ENCODE peak calls at places on chromosome 4, in eight cellular contexts. F is bronchial epithelial cell; S is effector memory CD4-positive, alpha-beta T cell; Y is heart right ventricle; I is ascending aorta; O is AG04449; L is CD8-positive, alpha-beta T cell; Z is psoas muscle. Q is an unnamed sample.

GRCh38 chr4:163245044-163245443 is 78.4 kb upstream of the NAF1 start:
- DNase-seq in S (no peak), Y (no peak), L (no peak), Z (no peak), O (no peak), I (no peak), F (no peak), Q (no peak)

GRCh38 chr4:123554263-123554662 is 157.7 kb downstream of the SPRY1 start:
- DNase-seq in F (no peak), L (no peak), I (no peak), Y (no peak), O (no peak), Z (no peak), S (no peak), Q (no peak)

GRCh38 chr4:53476232-53477037 is 99.0 kb downstream of the FIP1L1 start:
- DNase-seq in I (peak; percentile 85), F (peak; percentile 89), O (peak; percentile 99), Y (no peak), L (no peak), Z (no peak), S (no peak), Q (no peak)

GRCh38 chr4:37803348-37803973 is 23.0 kb upstream of the PGM2 start:
- DNase-seq in S (no peak), Y (no peak), L (peak; percentile 13), Z (no peak), I (no peak), O (no peak), F (peak; percentile 69), Q (peak; percentile 38)

GRCh38 chr4:87896020-87896621 is 63.4 kb downstream of the MEPE start:
- DNase-seq in O (peak; percentile 19), S (no peak), I (peak; percentile 72), L (no peak), Z (no peak), F (peak; percentile 97), Y (no peak), Q (no peak)

GRCh38 chr4:163591614-163592020 is 97.1 kb downstream of the TMA16 start:
- DNase-seq in S (no peak), I (no peak), Z (no peak), L (no peak), F (no peak), O (no peak), Y (no peak), Q (peak; percentile 67)

GRCh38 chr4:119025916-119026661 is 109.5 kb upstream of the MYOZ2 start:
- DNase-seq in Z (no peak), O (peak; percentile 88), F (peak; percentile 94), L (no peak), Y (no peak), I (peak; percentile 87), S (no peak), Q (no peak)

GRCh38 chr4:42371306-42372063 is 25.8 kb upstream of the SHISA3 start:
- DNase-seq in Z (no peak), Y (no peak), F (peak; percentile 64), I (no peak), S (no peak), L (no peak), O (peak; percentile 7), Q (peak; percentile 46)

GRCh38 chr4:82718067-82718935 is 80.3 kb downstream of the SCD5 start:
- DNase-seq in Z (peak; percentile 70), Y (no peak), O (no peak), I (no peak), S (no peak), F (no peak), L (no peak), Q (no peak)

GRCh38 chr4:12897954-12898353 is 586.2 kb downstream of the RAB28 start:
- DNase-seq in O (no peak), F (no peak), L (no peak), I (no peak), S (no peak), Y (no peak), Z (no peak), Q (no peak)

GRCh38 chr4:81650871-81651270 is 179.2 kb upstream of the RASGEF1B start:
- DNase-seq in F (peak; percentile 21), I (no peak), Y (no peak), O (no peak), L (no peak), Z (no peak), S (no peak), Q (no peak)

GRCh38 chr4:54553001-54553400 is 104.8 kb upstream of the KIT start:
- DNase-seq in Z (no peak), L (no peak), O (peak; percentile 63), I (no peak), S (no peak), F (peak; percentile 5), Y (no peak), Q (no peak)

GRCh38 chr4:147480891-147481576 is at the start of gene EDNRA:
- DNase-seq in Y (peak; percentile 39), L (no peak), O (no peak), F (no peak), Z (peak; percentile 51), I (peak; percentile 69), S (no peak), Q (no peak)

GRCh38 chr4:55866290-55866907 is 13.0 kb downstream of the EXOC1 start:
- DNase-seq in O (peak; percentile 78), I (no peak), Z (no peak), Y (no peak), F (peak; percentile 97), S (no peak), L (no peak), Q (peak; percentile 43)

GRCh38 chr4:89307446-89308160 is at the start of gene GPRIN3:
- DNase-seq in O (no peak), L (peak; percentile 68), Y (peak; percentile 73), I (peak; percentile 64), F (no peak), Z (peak; percentile 63), S (peak; percentile 57), Q (no peak)

GRCh38 chr4:78222575-78223186 is 165.6 kb downstream of the FRAS1 start:
- DNase-seq in O (no peak), S (no peak), L (no peak), F (peak; percentile 12), I (no peak), Z (no peak), Y (no peak), Q (no peak)

GRCh38 chr4:185020293-185020808 is 2.1 kb downstream of the HELT start:
- DNase-seq in Y (no peak), Z (no peak), O (no peak), L (no peak), I (no peak), F (no peak), S (no peak), Q (no peak)

GRCh38 chr4:183636923-183637322 is 22.1 kb downstream of the RWDD4 start:
- DNase-seq in Y (no peak), F (peak; percentile 60), S (no peak), Z (no peak), L (no peak), I (peak; percentile 80), O (no peak), Q (no peak)
- H3K4me3 ChIP-seq in Y (no peak overlapping the region), F (no peak overlapping the region), S (no peak overlapping the region), Z (no peak overlapping the region), L (no peak overlapping the region), I (peak overlapping the region; percentile 56), O (no peak overlapping the region), Q (no peak overlapping the region)

DNA sequence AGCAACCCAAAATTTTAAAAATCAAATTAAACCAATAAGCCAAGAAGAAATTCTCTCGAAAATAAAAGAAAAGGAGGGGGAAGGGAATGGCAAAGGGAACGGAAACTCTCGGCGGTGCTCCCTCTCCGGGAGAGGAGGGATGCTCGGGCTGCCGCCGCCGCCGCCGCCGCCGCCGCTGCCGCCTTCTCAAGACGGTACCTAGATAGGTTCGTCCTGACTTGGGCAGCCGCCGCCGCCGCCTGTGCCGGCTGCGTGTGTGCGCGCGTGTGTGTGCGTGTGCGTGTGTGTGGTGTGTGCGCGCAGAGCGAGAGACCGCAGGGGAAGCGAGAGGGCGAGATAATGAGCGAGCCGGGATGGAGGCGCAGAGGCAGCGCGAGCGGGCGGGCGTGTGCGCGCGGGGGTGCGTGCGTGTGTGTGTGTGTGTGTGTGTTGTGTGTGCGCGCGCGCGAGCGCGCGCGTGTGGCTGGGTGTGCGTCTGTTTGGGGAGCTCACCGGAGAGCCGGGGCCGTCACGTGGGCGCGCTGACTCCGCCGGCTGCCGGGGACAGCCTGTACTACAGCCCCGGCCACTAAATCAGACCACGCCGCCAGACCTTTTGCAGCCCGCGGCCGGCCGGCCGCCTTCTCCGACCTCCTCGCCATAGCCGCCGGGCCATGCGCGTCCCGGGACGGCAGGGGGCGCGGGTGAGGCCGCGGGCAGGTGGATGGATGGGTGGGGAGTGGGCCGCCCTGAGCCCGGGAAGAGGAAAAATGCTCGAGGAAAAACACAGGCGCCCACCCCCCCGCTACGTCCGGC is 111.6 kb downstream of the DHX15 start:
- DNase-seq in S (peak; percentile 39), Y (peak; percentile 83), O (no peak), L (peak; percentile 46), I (peak; percentile 88), Z (peak; percentile 94), F (peak; percentile 31), Q (peak; percentile 8)
- H3K4me3 ChIP-seq in S (peak overlapping the region; percentile 64), Y (peak overlapping the region; percentile 79), O (peak overlapping the region; percentile 66), L (peak overlapping the region; percentile 43), I (peak overlapping the region; percentile 81), Z (peak overlapping the region; percentile 79), F (peak overlapping the region; percentile 55), Q (peak overlapping the region; percentile 45)

GRCh38 chr4:85498068-85498733 is 23.3 kb downstream of the ARHGAP24 start:
- DNase-seq in Y (no peak), O (no peak), I (no peak), F (peak; percentile 88), Z (peak; percentile 62), S (no peak), L (no peak), Q (peak; percentile 61)

GRCh38 chr4:85496146-85496849 is 21.3 kb downstream of the ARHGAP24 start:
- DNase-seq in Z (no peak), O (no peak), I (no peak), Y (no peak), L (no peak), F (peak; percentile 56), S (no peak), Q (no peak)

GRCh38 chr4:85499573-85499972 is 24.6 kb downstream of the ARHGAP24 start:
- DNase-seq in Z (no peak), F (no peak), S (no peak), L (no peak), I (no peak), O (no peak), Y (no peak), Q (no peak)

GRCh38 chr4:85495621-85496020 is 20.7 kb downstream of the ARHGAP24 start:
- DNase-seq in F (no peak), S (no peak), L (no peak), O (no peak), I (no peak), Y (no peak), Z (no peak), Q (no peak)

DNA sequence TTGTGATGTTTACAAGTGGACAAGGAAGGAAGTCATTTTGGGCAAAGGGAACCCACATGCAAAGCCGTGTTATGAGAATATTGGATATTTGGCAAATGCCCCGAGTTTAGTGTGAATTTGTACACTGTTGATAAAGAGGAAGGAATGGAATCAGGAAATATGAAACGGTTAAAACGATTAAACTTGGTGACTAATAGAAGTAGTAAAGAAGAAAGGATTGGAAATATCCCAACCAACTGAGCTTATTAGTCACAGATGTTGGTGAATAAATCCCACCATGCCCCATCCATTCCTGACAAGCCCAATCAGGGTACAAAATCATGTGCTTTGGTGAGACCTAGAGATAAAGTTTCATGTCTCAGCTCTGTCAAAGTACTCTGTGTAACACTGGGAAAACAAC is 22.0 kb downstream of the ARHGAP24 start:
- DNase-seq in Z (no peak), F (peak; percentile 96), L (no peak), S (no peak), I (no peak), O (no peak), Y (no peak), Q (no peak)
- H3K4me3 ChIP-seq in Z (no peak overlapping the region), F (no peak overlapping the region), L (no peak overlapping the region), S (no peak overlapping the region), I (no peak overlapping the region), O (no peak overlapping the region), Y (no peak overlapping the region), Q (no peak overlapping the region)

GRCh38 chr4:153576443-153576774 is 107.7 kb upstream of the TLR2 start:
- DNase-seq in F (no peak), I (no peak), O (no peak), Z (no peak), S (no peak), Y (no peak), L (no peak), Q (no peak)
- H3K4me3 ChIP-seq in F (no peak overlapping the region), I (no peak overlapping the region), O (no peak overlapping the region), Z (no peak overlapping the region), S (no peak overlapping the region), Y (no peak overlapping the region), L (no peak overlapping the region), Q (no peak overlapping the region)

Q was measured in GM12864.